ENCODE peak calls at places on chromosomes 11 and 22, in seven cellular contexts. One of them, this sample, is unnamed.

GRCh38 chr11:78418584-78419211 is 1.1 kb upstream of the GAB2 start:
- DNase-seq in posterior cingulate gyrus: no peak
- DNase-seq in naive thymus-derived CD4-positive, alpha-beta T cell: no peak
- DNase-seq in NCI-H1436: no peak
- DNase-seq in hepatocyte: no peak
- DNase-seq in heart right ventricle: no peak
- DNase-seq in nephron progenitor cell: no peak
- DNase-seq in this sample: no peak

GRCh38 chr22:23233746-23234408 is 53.6 kb downstream of the BCR start:
- DNase-seq in hepatocyte: peak; percentile 52
- DNase-seq in heart right ventricle: no peak
- DNase-seq in nephron progenitor cell: no peak
- DNase-seq in posterior cingulate gyrus: no peak
- DNase-seq in naive thymus-derived CD4-positive, alpha-beta T cell: no peak
- DNase-seq in NCI-H1436: no peak
- DNase-seq in this sample: no peak

GRCh38 chr11:124762624-124763155 is 600 bp upstream of the ESAM start:
- DNase-seq in NCI-H1436: no peak
- DNase-seq in naive thymus-derived CD4-positive, alpha-beta T cell: no peak
- DNase-seq in posterior cingulate gyrus: no peak
- DNase-seq in nephron progenitor cell: peak; percentile 59
- DNase-seq in heart right ventricle: peak; percentile 29
- DNase-seq in hepatocyte: no peak
- DNase-seq in this sample: no peak

GRCh38 chr22:50216161-50216683 is 15.4 kb downstream of the SELENOO start:
- DNase-seq in posterior cingulate gyrus: no peak
- DNase-seq in nephron progenitor cell: no peak
- DNase-seq in heart right ventricle: no peak
- DNase-seq in hepatocyte: no peak
- DNase-seq in NCI-H1436: no peak
- DNase-seq in naive thymus-derived CD4-positive, alpha-beta T cell: no peak
- DNase-seq in this sample: no peak

GRCh38 chr11:76361773-76362172 is 19.2 kb downstream of the THAP12 start:
- DNase-seq in posterior cingulate gyrus: no peak
- DNase-seq in heart right ventricle: no peak
- DNase-seq in hepatocyte: no peak
- DNase-seq in naive thymus-derived CD4-positive, alpha-beta T cell: no peak
- DNase-seq in NCI-H1436: no peak
- DNase-seq in nephron progenitor cell: no peak
- DNase-seq in this sample: no peak

GRCh38 chr11:113771964-113772363 is 1.5 kb downstream of the ZW10 start:
- DNase-seq in NCI-H1436: no peak
- DNase-seq in hepatocyte: no peak
- DNase-seq in posterior cingulate gyrus: no peak
- DNase-seq in nephron progenitor cell: no peak
- DNase-seq in heart right ventricle: no peak
- DNase-seq in naive thymus-derived CD4-positive, alpha-beta T cell: no peak
- DNase-seq in this sample: no peak

GRCh38 chr11:47961383-47961782 is 19.0 kb upstream of the PTPRJ start:
- DNase-seq in hepatocyte: no peak
- DNase-seq in naive thymus-derived CD4-positive, alpha-beta T cell: no peak
- DNase-seq in posterior cingulate gyrus: no peak
- DNase-seq in NCI-H1436: no peak
- DNase-seq in nephron progenitor cell: no peak
- DNase-seq in heart right ventricle: no peak
- DNase-seq in this sample: no peak

GRCh38 chr22:43007519-43008102 is 7.3 kb downstream of the PACSIN2 start:
- DNase-seq in posterior cingulate gyrus: no peak
- DNase-seq in nephron progenitor cell: no peak
- DNase-seq in hepatocyte: peak; percentile 79
- DNase-seq in heart right ventricle: no peak
- DNase-seq in naive thymus-derived CD4-positive, alpha-beta T cell: no peak
- DNase-seq in NCI-H1436: no peak
- DNase-seq in this sample: no peak

GRCh38 chr11:2561283-2562180 is 116.7 kb downstream of the KCNQ1 start:
- DNase-seq in nephron progenitor cell: no peak
- DNase-seq in NCI-H1436: no peak
- DNase-seq in naive thymus-derived CD4-positive, alpha-beta T cell: no peak
- DNase-seq in posterior cingulate gyrus: no peak
- DNase-seq in heart right ventricle: peak; percentile 10
- DNase-seq in hepatocyte: no peak
- DNase-seq in this sample: no peak

GRCh38 chr11:22304337-22304961 is 33.7 kb upstream of the SLC17A6 start:
- DNase-seq in NCI-H1436: peak; percentile 1
- DNase-seq in posterior cingulate gyrus: no peak
- DNase-seq in nephron progenitor cell: no peak
- DNase-seq in naive thymus-derived CD4-positive, alpha-beta T cell: no peak
- DNase-seq in hepatocyte: peak; percentile 48
- DNase-seq in heart right ventricle: no peak
- DNase-seq in this sample: peak; percentile 3

GRCh38 chr22:38228326-38228872 is 26.6 kb downstream of the MAFF start:
- DNase-seq in naive thymus-derived CD4-positive, alpha-beta T cell: no peak
- DNase-seq in NCI-H1436: no peak
- DNase-seq in nephron progenitor cell: no peak
- DNase-seq in hepatocyte: no peak
- DNase-seq in heart right ventricle: no peak
- DNase-seq in posterior cingulate gyrus: no peak
- DNase-seq in this sample: no peak

GRCh38 chr11:65053826-65054503 is 4.4 kb downstream of the NAALADL1 start:
- DNase-seq in heart right ventricle: no peak
- DNase-seq in hepatocyte: no peak
- DNase-seq in nephron progenitor cell: no peak
- DNase-seq in naive thymus-derived CD4-positive, alpha-beta T cell: no peak
- DNase-seq in NCI-H1436: no peak
- DNase-seq in posterior cingulate gyrus: no peak
- DNase-seq in this sample: no peak

GRCh38 chr11:8362899-8363298 is 99.2 kb upstream of the LMO1 start:
- DNase-seq in hepatocyte: no peak
- DNase-seq in nephron progenitor cell: no peak
- DNase-seq in naive thymus-derived CD4-positive, alpha-beta T cell: no peak
- DNase-seq in heart right ventricle: no peak
- DNase-seq in posterior cingulate gyrus: no peak
- DNase-seq in NCI-H1436: no peak
- DNase-seq in this sample: no peak

GRCh38 chr11:130606781-130607511 is 158.5 kb downstream of the ADAMTS15 start:
- DNase-seq in hepatocyte: peak; percentile 48
- DNase-seq in posterior cingulate gyrus: no peak
- DNase-seq in NCI-H1436: no peak
- DNase-seq in nephron progenitor cell: peak; percentile 29
- DNase-seq in heart right ventricle: peak; percentile 53
- DNase-seq in naive thymus-derived CD4-positive, alpha-beta T cell: no peak
- DNase-seq in this sample: no peak

GRCh38 chr11:102187416-102188125 is 77.3 kb downstream of the YAP1 start:
- DNase-seq in naive thymus-derived CD4-positive, alpha-beta T cell: no peak
- DNase-seq in nephron progenitor cell: no peak
- DNase-seq in heart right ventricle: no peak
- DNase-seq in posterior cingulate gyrus: no peak
- DNase-seq in NCI-H1436: no peak
- DNase-seq in hepatocyte: peak; percentile 62
- DNase-seq in this sample: no peak

GRCh38 chr11:22192642-22193347 is at the start of gene ANO5:
- DNase-seq in heart right ventricle: peak; percentile 78
- DNase-seq in hepatocyte: peak; percentile 78
- DNase-seq in posterior cingulate gyrus: peak; percentile 70
- DNase-seq in naive thymus-derived CD4-positive, alpha-beta T cell: no peak
- DNase-seq in NCI-H1436: no peak
- DNase-seq in nephron progenitor cell: peak; percentile 86
- DNase-seq in this sample: no peak

GRCh38 chr11:113873241-113873626 is 2.1 kb downstream of the USP28 start:
- DNase-seq in heart right ventricle: no peak
- DNase-seq in hepatocyte: no peak
- DNase-seq in NCI-H1436: no peak
- DNase-seq in naive thymus-derived CD4-positive, alpha-beta T cell: no peak
- DNase-seq in nephron progenitor cell: no peak
- DNase-seq in posterior cingulate gyrus: no peak
- DNase-seq in this sample: no peak

GRCh38 chr22:28986366-28986765 is 75.3 kb downstream of the C22orf31 start:
- DNase-seq in nephron progenitor cell: no peak
- DNase-seq in naive thymus-derived CD4-positive, alpha-beta T cell: no peak
- DNase-seq in posterior cingulate gyrus: no peak
- DNase-seq in hepatocyte: peak; percentile 34
- DNase-seq in heart right ventricle: no peak
- DNase-seq in NCI-H1436: no peak
- DNase-seq in this sample: no peak

GRCh38 chr22:47139790-47140119 is 377.3 kb downstream of the TBC1D22A start:
- DNase-seq in NCI-H1436: no peak
- DNase-seq in hepatocyte: no peak
- DNase-seq in heart right ventricle: no peak
- DNase-seq in naive thymus-derived CD4-positive, alpha-beta T cell: no peak
- DNase-seq in posterior cingulate gyrus: no peak
- DNase-seq in nephron progenitor cell: no peak
- DNase-seq in this sample: no peak

GRCh38 chr11:41225856-41226255 is 233.6 kb downstream of the LRRC4C start:
- DNase-seq in posterior cingulate gyrus: no peak
- DNase-seq in nephron progenitor cell: no peak
- DNase-seq in hepatocyte: no peak
- DNase-seq in heart right ventricle: no peak
- DNase-seq in naive thymus-derived CD4-positive, alpha-beta T cell: no peak
- DNase-seq in NCI-H1436: no peak
- DNase-seq in this sample: no peak

GRCh38 chr11:11978792-11979486 is 29.5 kb downstream of the DKK3 start:
- DNase-seq in heart right ventricle: peak; percentile 89
- DNase-seq in hepatocyte: no peak
- DNase-seq in nephron progenitor cell: no peak
- DNase-seq in NCI-H1436: no peak
- DNase-seq in posterior cingulate gyrus: no peak
- DNase-seq in naive thymus-derived CD4-positive, alpha-beta T cell: no peak
- DNase-seq in this sample: no peak

This sample was measured in AML-193.